ENCODE peak calls at places on chromosomes 5 and 9, in ten cellular contexts. R is M059J; Q is activated B cell treated with CpG ODN at 0.5 μM for 24 hours; V is left cardiac atrium; M is stimulated activated CD4-positive, alpha-beta T cell treated with anti-CD3 and anti-CD28 coated beads, Interleukin-12 subunit alpha, Interleukin-12 subunit beta, amount 100 ng/mL, for 4 hours; H is memory B cell; D is NCI-H1436; O is NCI-H2081; B is HEK293T; W is T-helper 9 cell. Z is an unnamed sample.

GRCh38 chr5:160903076-160903475 is 51.1 kb upstream of the ATP10B start:
- DNase-seq in R (no peak), Q (no peak), V (no peak), M (no peak), H (no peak), D (no peak), O (no peak), B (no peak), W (no peak), Z (no peak)

GRCh38 chr5:55855509-55855908 is 4.4 kb downstream of the IL31RA start:
- DNase-seq in R (no peak), Q (no peak), V (no peak), M (no peak), H (no peak), D (no peak), O (no peak), B (no peak), W (no peak), Z (no peak)

GRCh38 chr5:162703914-162704313 is 636.3 kb downstream of the GABRG2 start:
- DNase-seq in R (no peak), Q (no peak), V (no peak), M (no peak), H (no peak), D (no peak), O (no peak), B (no peak), W (no peak), Z (no peak)

GRCh38 chr9:125343518-125344284 is 82.1 kb downstream of the GAPVD1 start:
- DNase-seq in R (peak), Q (no peak), V (peak), M (no peak), H (no peak), D (no peak), O (peak), B (peak), W (no peak), Z (peak)

GRCh38 chr9:13278368-13279246 is 885 bp downstream of the MPDZ start:
- DNase-seq in R (peak), Q (no peak), V (peak), M (no peak), H (no peak), D (peak), O (peak), B (peak), W (no peak), Z (peak)

GRCh38 chr5:148957591-148958202 is 105.2 kb downstream of the SH3TC2 start:
- DNase-seq in R (peak), Q (peak), V (no peak), M (peak), H (peak), D (no peak), O (peak), B (peak), W (peak), Z (peak)

GRCh38 chr5:11048760-11049159 is 287.7 kb upstream of the DAP start:
- DNase-seq in R (peak), Q (no peak), V (no peak), M (no peak), H (no peak), D (no peak), O (no peak), B (no peak), W (no peak), Z (no peak)

GRCh38 chr9:137422668-137423000 is 328 bp downstream of the EXD3 start:
- DNase-seq in R (peak), Q (no peak), V (peak), M (no peak), H (no peak), D (no peak), O (peak), B (peak), W (no peak), Z (no peak)

GRCh38 chr5:177446184-177447065 is at the start of gene PRR7:
- DNase-seq in R (peak), Q (peak), V (peak), M (peak), H (peak), D (peak), O (peak), B (peak), W (peak), Z (peak)

GRCh38 chr9:70411930-70412677 is 2.4 kb downstream of the KLF9 start:
- DNase-seq in R (peak), Q (peak), V (peak), M (peak), H (peak), D (no peak), O (peak), B (peak), W (peak), Z (no peak)

GRCh38 chr5:34511063-34511462 is 145.1 kb upstream of the RAI14 start:
- DNase-seq in R (no peak), Q (no peak), V (no peak), M (no peak), H (no peak), D (no peak), O (no peak), B (no peak), W (no peak), Z (no peak)

GRCh38 chr9:106799146-106799545 is 63.8 kb upstream of the ZNF462 start:
- DNase-seq in R (peak), Q (no peak), V (no peak), M (no peak), H (no peak), D (no peak), O (no peak), B (no peak), W (no peak), Z (no peak)

GRCh38 chr9:111807197-111807596 is 12.5 kb upstream of the SHOC1 start:
- DNase-seq in R (no peak), Q (no peak), V (no peak), M (no peak), H (no peak), D (no peak), O (no peak), B (no peak), W (no peak), Z (no peak)

GRCh38 chr5:14322437-14323187 is 179.5 kb downstream of the TRIO start:
- DNase-seq in R (no peak), Q (no peak), V (no peak), M (no peak), H (no peak), D (no peak), O (peak), B (no peak), W (no peak), Z (no peak)

GRCh38 chr9:77997611-77998349 is 33.8 kb downstream of the GNAQ start:
- DNase-seq in R (no peak), Q (no peak), V (peak), M (no peak), H (no peak), D (peak), O (no peak), B (no peak), W (no peak), Z (no peak)

GRCh38 chr9:135474915-135475314 is 4.7 kb upstream of the PPP1R26 start:
- DNase-seq in R (no peak), Q (peak), V (no peak), M (no peak), H (no peak), D (peak), O (no peak), B (peak), W (no peak), Z (peak)

GRCh38 chr9:96599298-96599697 is 20.3 kb downstream of the CDC14B start:
- DNase-seq in R (no peak), Q (no peak), V (no peak), M (no peak), H (no peak), D (no peak), O (no peak), B (no peak), W (no peak), Z (no peak)

GRCh38 chr9:135228983-135229625 is 141.6 kb downstream of the OLFM1 start:
- DNase-seq in R (no peak), Q (no peak), V (no peak), M (no peak), H (no peak), D (no peak), O (no peak), B (no peak), W (no peak), Z (no peak)

GRCh38 chr5:93894471-93895354 is 153.3 kb upstream of the POU5F2 start:
- DNase-seq in R (peak), Q (no peak), V (no peak), M (no peak), H (no peak), D (no peak), O (peak), B (no peak), W (no peak), Z (peak)

GRCh38 chr5:1322036-1322903 is 22.6 kb downstream of the CLPTM1L start:
- DNase-seq in R (no peak), Q (peak), V (no peak), M (no peak), H (no peak), D (no peak), O (no peak), B (no peak), W (no peak), Z (no peak)

GRCh38 chr5:60989790-60990189 is 44.8 kb downstream of the NDUFAF2 start:
- DNase-seq in R (no peak), Q (no peak), V (no peak), M (no peak), H (no peak), D (no peak), O (no peak), B (no peak), W (no peak), Z (no peak)

GRCh38 chr9:94603259-94603776 is 9.7 kb upstream of the FBP2 start:
- DNase-seq in R (peak), Q (peak), V (peak), M (peak), H (peak), D (peak), O (peak), B (peak), W (peak), Z (peak)

GRCh38 chr9:129006328-129007034 is 21.6 kb downstream of the SH3GLB2 start:
- DNase-seq in R (peak), Q (no peak), V (peak), M (peak), H (peak), D (peak), O (peak), B (peak), W (peak), Z (peak)

GRCh38 chr5:90898330-90899013 is 339.9 kb downstream of the ADGRV1 start:
- DNase-seq in R (peak), Q (no peak), V (no peak), M (no peak), H (no peak), D (no peak), O (no peak), B (no peak), W (no peak), Z (no peak)

GRCh38 chr9:113580041-113580953 is 116.8 kb downstream of the RGS3 start:
- DNase-seq in R (peak), Q (peak), V (peak), M (peak), H (peak), D (no peak), O (peak), B (no peak), W (peak), Z (no peak)